ENCODE peak calls at places on chromosome 14, in ten cellular contexts. J is H1, M is tibial artery, H is endodermal cell, Z is body of pancreas, R is cardiac muscle cell, P is neural progenitor cell, B is lung, K is brain microvascular endothelial cell, X is psoas muscle. N is an unnamed sample.

GRCh38 chr14:54683882-54684794 is 117.2 kb downstream of the SAMD4A start:
- DNase-seq in H (peak; percentile 81), Z (no peak), B (no peak), J (peak; percentile 76), P (peak; percentile 58), K (peak; percentile 37), M (peak; percentile 77), R (no peak), X (peak; percentile 64), N (no peak)

GRCh38 chr14:20460458-20461229 is 590 bp downstream of the PIP4P1 start:
- DNase-seq in Z (peak; percentile 54), H (peak; percentile 80), P (no peak), X (no peak), R (no peak), J (peak; percentile 75), B (peak; percentile 70), K (no peak), M (peak; percentile 73), N (peak; percentile 49)

GRCh38 chr14:74964787-74965769 is 9.7 kb upstream of the PGF start:
- DNase-seq in Z (no peak), J (no peak), K (no peak), M (no peak), P (no peak), B (no peak), H (no peak), R (no peak), X (no peak), N (no peak)

GRCh38 chr14:55298423-55298822 is 27.2 kb downstream of the FBXO34 start:
- DNase-seq in J (no peak), P (no peak), H (no peak), K (no peak), B (peak; percentile 37), R (no peak), X (no peak), M (no peak), Z (no peak), N (no peak)

GRCh38 chr14:47391105-47391504 is 284.3 kb downstream of the MDGA2 start:
- DNase-seq in H (no peak), X (no peak), K (no peak), R (no peak), P (no peak), B (no peak), M (no peak), Z (no peak), J (no peak), N (no peak)

GRCh38 chr14:71240154-71240553 is 332.9 kb downstream of the PCNX1 start:
- DNase-seq in R (no peak), M (no peak), P (no peak), J (no peak), Z (no peak), K (no peak), B (no peak), X (no peak), H (no peak), N (no peak)

GRCh38 chr14:75268638-75269550 is 9.7 kb upstream of the FOS start:
- DNase-seq in B (no peak), J (peak; percentile 50), Z (peak; percentile 70), K (no peak), R (no peak), H (peak; percentile 73), M (peak; percentile 51), P (no peak), X (no peak), N (no peak)

GRCh38 chr14:94332063-94332583 is 9.0 kb upstream of the SERPINA6 start:
- DNase-seq in J (peak; percentile 27), R (no peak), H (no peak), M (no peak), B (no peak), Z (no peak), X (no peak), K (no peak), P (no peak), N (no peak)

GRCh38 chr14:91893659-91894058 is 26.3 kb upstream of the TC2N start:
- DNase-seq in K (no peak), B (no peak), M (no peak), X (no peak), J (no peak), R (no peak), P (no peak), Z (no peak), H (no peak), N (no peak)

GRCh38 chr14:60722836-60723217 is 1.3 kb downstream of the SIX4 start:
- DNase-seq in R (peak; percentile 65), B (no peak), X (peak; percentile 40), P (no peak), K (no peak), Z (peak; percentile 33), J (no peak), H (no peak), M (peak; percentile 64), N (peak; percentile 43)

GRCh38 chr14:61178226-61179060 is 102.7 kb downstream of the TMEM30B start:
- DNase-seq in J (no peak), Z (no peak), X (peak; percentile 22), M (peak; percentile 76), P (no peak), B (no peak), H (peak; percentile 56), K (peak; percentile 97), R (no peak), N (no peak)

GRCh38 chr14:24943024-24943423 is 106.9 kb downstream of the STXBP6 start:
- DNase-seq in X (peak; percentile 59), K (no peak), B (no peak), M (no peak), H (peak; percentile 88), R (no peak), Z (peak; percentile 16), P (peak; percentile 49), J (peak; percentile 61), N (no peak)

GRCh38 chr14:99747167-99747566 is 46.0 kb upstream of the EML1 start:
- DNase-seq in B (no peak), J (no peak), K (no peak), X (no peak), R (no peak), P (no peak), M (no peak), Z (no peak), H (no peak), N (no peak)

GRCh38 chr14:50769893-50770500 is 61.0 kb downstream of the NIN start:
- DNase-seq in R (no peak), Z (peak; percentile 81), P (no peak), B (no peak), K (no peak), M (peak; percentile 71), X (no peak), J (no peak), H (no peak), N (no peak)

GRCh38 chr14:92244805-92245204 is 78.2 kb upstream of the SLC24A4 start:
- DNase-seq in X (no peak), H (peak; percentile 49), J (no peak), M (no peak), B (no peak), R (no peak), Z (no peak), P (no peak), K (no peak), N (no peak)

DNA sequence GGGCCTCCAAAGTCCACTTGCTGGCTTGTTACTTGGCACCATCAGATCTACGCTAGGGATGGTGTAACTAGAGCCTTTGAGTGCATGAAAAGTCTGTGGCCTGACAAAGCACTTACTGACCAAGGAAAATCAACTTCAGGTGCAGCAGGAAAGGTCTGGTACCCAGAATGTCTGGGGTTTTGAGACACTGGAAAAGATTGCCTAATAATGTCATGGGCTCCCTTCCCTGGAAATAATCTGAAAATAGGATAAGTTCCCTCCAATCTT is 106.7 kb downstream of the ZFP36L1 start:
- DNase-seq in K (no peak), M (no peak), R (no peak), P (no peak), X (no peak), B (no peak), H (no peak), J (no peak), Z (no peak), N (no peak)
- H3K27ac ChIP-seq in K (no peak overlapping the region), M (no peak overlapping the region), R (peak overlapping the region; percentile 31), P (no peak overlapping the region), X (no peak overlapping the region), B (no peak overlapping the region), H (no peak overlapping the region), J (no peak overlapping the region), Z (peak overlapping the region; percentile 69), N (no peak overlapping the region)

GRCh38 chr14:102873546-102874061 is 48.9 kb upstream of the AMN start:
- DNase-seq in H (no peak), B (no peak), R (no peak), M (no peak), X (no peak), J (no peak), Z (no peak), P (no peak), K (no peak), N (no peak)
- H3K36me3 ChIP-seq in H (peaks cover 29% of the 10 kb centered on the region), B (peaks cover 36% of the 10 kb centered on the region), R (peaks cover 13% of the 10 kb centered on the region), M (peaks cover 48% of the 10 kb centered on the region), X (peaks cover 56% of the 10 kb centered on the region), J (no peaks in the 10 kb centered on the region), Z (no peaks in the 10 kb centered on the region), P (no peaks in the 10 kb centered on the region), K (peaks cover 19% of the 10 kb centered on the region), N (peaks cover 45% of the 10 kb centered on the region)

GRCh38 chr14:98101323-98101722 is 1170.7 kb downstream of the BCL11B start:
- DNase-seq in Z (no peak), K (no peak), H (no peak), M (no peak), B (no peak), J (no peak), P (no peak), R (no peak), X (no peak), N (no peak)

GRCh38 chr14:98099527-98099926 is 1172.5 kb downstream of the BCL11B start:
- DNase-seq in K (no peak), P (no peak), H (no peak), M (no peak), Z (no peak), J (no peak), B (no peak), R (no peak), X (no peak), N (no peak)

DNA sequence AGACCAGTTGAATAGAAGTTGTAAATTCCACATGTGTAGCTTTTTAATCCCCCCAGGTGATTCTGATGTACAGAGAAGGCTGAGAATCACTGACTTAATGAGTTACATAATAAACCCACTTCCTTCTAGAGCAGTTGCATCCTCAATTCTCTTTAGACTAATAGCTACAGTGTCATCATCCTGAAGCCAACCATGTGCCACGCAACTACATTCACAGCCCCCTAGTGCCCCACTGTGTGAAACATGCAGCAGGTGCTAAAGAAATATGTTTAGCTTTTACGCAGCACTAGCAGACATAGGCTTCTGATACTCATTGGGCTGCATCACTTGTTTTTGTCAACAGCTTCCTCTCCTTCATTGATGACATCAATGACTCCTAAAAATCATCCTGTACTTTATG is 1168.3 kb downstream of the BCL11B start:
- DNase-seq in B (no peak), R (no peak), X (no peak), M (no peak), H (no peak), P (no peak), J (no peak), K (no peak), Z (no peak), N (no peak)
- H3K27ac ChIP-seq in B (no peak overlapping the region), R (no peak overlapping the region), X (no peak overlapping the region), M (no peak overlapping the region), H (no peak overlapping the region), P (no peak overlapping the region), J (no peak overlapping the region), K (no peak overlapping the region), Z (no peak overlapping the region), N (no peak overlapping the region)

DNA sequence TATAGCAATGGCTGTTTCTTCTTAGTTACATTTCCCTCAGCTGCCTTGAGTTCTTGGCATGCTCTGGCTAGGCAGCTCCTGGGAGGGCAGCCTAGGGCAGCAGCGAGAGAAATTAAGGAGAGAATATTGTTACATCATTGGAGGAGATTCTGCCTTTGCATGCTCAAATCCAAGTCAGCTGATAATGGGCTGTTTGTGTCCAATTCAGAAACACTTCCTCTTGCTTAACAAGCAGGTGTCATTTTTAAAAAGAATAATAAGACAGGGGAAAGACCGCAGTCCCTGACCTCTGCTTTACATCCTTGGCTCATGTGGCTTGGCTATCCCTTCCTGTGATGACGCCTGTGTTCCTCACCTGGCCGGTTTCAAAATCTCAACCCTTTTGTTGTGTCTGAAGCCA is 76.9 kb downstream of the ESR2 start:
- DNase-seq in K (no peak), X (no peak), R (no peak), H (no peak), B (no peak), M (no peak), J (no peak), Z (no peak), P (no peak), N (no peak)
- H3K36me3 ChIP-seq in K (no peaks in the 10 kb centered on the region), X (peaks cover 98% of the 10 kb centered on the region), R (peaks cover 10% of the 10 kb centered on the region), H (peaks cover 93% of the 10 kb centered on the region), B (peaks cover 28% of the 10 kb centered on the region), M (peaks cover 100% of the 10 kb centered on the region), J (peaks cover 48% of the 10 kb centered on the region), Z (no peaks in the 10 kb centered on the region), P (peaks cover 3% of the 10 kb centered on the region), N (peaks cover 97% of the 10 kb centered on the region)

N was measured in WERI-Rb-1.